ENCODE peak calls at places on chromosome 15, in six cellular contexts. B, F, S, D, U and T are unnamed samples.

GRCh38 chr15:33641069-33641468 is 327.2 kb upstream of the CHRM5 start:
- DNase-seq in F (no peak), S (no peak), D (no peak), B (no peak), U (no peak), T (no peak)

GRCh38 chr15:36590838-36591237 is 11.4 kb downstream of the CDIN1 start:
- DNase-seq in B (no peak), S (no peak), F (no peak), U (no peak), D (peak; percentile 79), T (no peak)

GRCh38 chr15:51861557-51862350 is 32.3 kb downstream of the TMOD3 start:
- DNase-seq in S (no peak), U (peak; percentile 67), F (no peak), B (no peak), D (no peak), T (no peak)

GRCh38 chr15:43412096-43412495 is 41.2 kb downstream of the TUBGCP4 start:
- DNase-seq in S (no peak), D (peak; percentile 7), B (no peak), F (no peak), U (no peak), T (no peak)

GRCh38 chr15:96177279-96177678 is 153.2 kb upstream of the NR2F2 start:
- DNase-seq in S (no peak), U (no peak), B (no peak), D (peak; percentile 3), F (no peak), T (no peak)

GRCh38 chr15:46343527-46343926 is 708.7 kb downstream of the SQOR start:
- DNase-seq in S (no peak), F (no peak), D (no peak), B (no peak), U (no peak), T (no peak)

GRCh38 chr15:31309893-31310606 is 16.6 kb upstream of the KLF13 start:
- DNase-seq in D (no peak), F (no peak), B (no peak), U (no peak), S (no peak), T (no peak)

GRCh38 chr15:83365370-83365938 is 81.0 kb upstream of the BNC1 start:
- DNase-seq in B (peak; percentile 48), S (no peak), D (peak; percentile 84), U (peak; percentile 8), F (peak; percentile 16), T (no peak)

GRCh38 chr15:44438402-44438801 is 11.0 kb downstream of the CTDSPL2 start:
- DNase-seq in D (no peak), F (no peak), U (no peak), S (no peak), B (no peak), T (no peak)

GRCh38 chr15:29522373-29523276 is 253.0 kb upstream of the NSMCE3 start:
- DNase-seq in S (no peak), U (no peak), D (no peak), F (no peak), B (peak; percentile 61), T (no peak)

GRCh38 chr15:31554261-31554660 is 227.6 kb downstream of the KLF13 start:
- DNase-seq in F (no peak), U (peak; percentile 80), B (no peak), S (no peak), D (peak; percentile 94), T (no peak)

GRCh38 chr15:62606376-62607164 is 436.0 kb upstream of the TPM1 start:
- DNase-seq in F (peak; percentile 58), D (peak; percentile 97), U (no peak), B (no peak), S (no peak), T (no peak)

GRCh38 chr15:77836901-77837648 is 204.4 kb upstream of the LINGO1 start:
- DNase-seq in F (no peak), D (no peak), B (no peak), S (no peak), U (no peak), T (no peak)

GRCh38 chr15:99343836-99344551 is 92.7 kb downstream of the LRRC28 start:
- DNase-seq in D (no peak), B (peak; percentile 48), U (peak; percentile 75), S (no peak), F (no peak), T (peak; percentile 74)

GRCh38 chr15:58065445-58066041 is at the start of gene ALDH1A2:
- DNase-seq in S (no peak), U (peak; percentile 72), B (peak; percentile 42), D (no peak), F (no peak), T (no peak)

GRCh38 chr15:53872410-53872809 is 105.8 kb upstream of the UNC13C start:
- DNase-seq in U (no peak), B (no peak), S (no peak), F (no peak), D (no peak), T (no peak)

GRCh38 chr15:52682776-52683175 is 3.6 kb upstream of the ATOSA start:
- DNase-seq in D (no peak), S (no peak), U (no peak), B (no peak), F (no peak), T (peak; percentile 79)

GRCh38 chr15:84766461-84767005 is 18.1 kb downstream of the ZNF592 start:
- DNase-seq in U (no peak), D (no peak), B (no peak), F (no peak), S (no peak), T (no peak)

DNA sequence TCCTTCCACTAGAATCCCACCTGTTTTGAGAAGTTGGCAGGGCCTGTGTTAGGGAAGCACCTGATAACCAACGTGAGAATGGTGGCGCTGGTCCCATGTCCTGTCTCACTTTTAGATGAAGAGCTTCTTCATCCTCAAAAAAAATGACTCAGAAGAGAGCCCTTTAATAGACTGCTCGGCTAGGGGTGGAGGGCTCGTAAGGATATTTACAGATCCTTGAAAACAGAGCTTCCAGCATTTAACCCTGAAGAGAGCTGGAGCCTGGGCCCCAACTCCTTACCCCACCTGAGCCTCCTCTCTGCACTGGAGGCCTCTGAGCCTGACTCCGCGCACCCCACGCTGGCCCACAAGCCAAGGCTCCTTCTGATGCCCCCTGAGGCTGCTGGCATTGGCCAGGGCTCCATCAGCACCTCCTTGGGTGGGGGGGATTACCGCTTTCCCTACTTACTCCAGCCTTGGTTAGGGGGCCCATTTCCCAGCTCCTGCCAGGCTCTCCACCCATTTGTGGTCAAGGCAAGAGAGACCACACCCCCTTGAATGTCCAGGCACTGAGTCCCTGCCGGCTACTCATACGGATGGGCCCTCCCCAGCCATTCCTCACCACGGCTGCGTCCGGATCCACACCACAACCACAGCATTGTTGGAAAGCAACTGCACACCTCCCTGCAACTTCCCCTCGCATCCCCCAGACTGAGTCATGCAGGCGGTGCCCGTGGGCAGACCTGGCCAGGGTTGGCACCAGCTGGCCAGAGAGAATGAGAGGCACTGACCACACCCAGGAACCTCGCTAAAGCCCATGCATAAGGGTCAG is 30.2 kb downstream of the LOXL1 start:
- DNase-seq in U (peak; percentile 77), D (peak; percentile 99), B (no peak), F (peak; percentile 79), S (no peak), T (no peak)
- H3K9ac ChIP-seq in U (no peak overlapping the region), D (peak overlapping the region; percentile 46), B (no peak overlapping the region), F (peak overlapping the region; percentile 26), S (no peak overlapping the region), T (no peak overlapping the region)

GRCh38 chr15:80072285-80072684 is 12.8 kb downstream of the ZFAND6 start:
- DNase-seq in B (peak; percentile 97), F (peak; percentile 87), D (peak; percentile 90), S (peak; percentile 91), U (peak; percentile 95), T (peak; percentile 93)
- H3K9ac ChIP-seq in B (peak overlapping the region; percentile 35), F (peak overlapping the region; percentile 58), D (peak overlapping the region; percentile 66), S (peak overlapping the region; percentile 77), U (peak overlapping the region; percentile 87), T (peak overlapping the region; percentile 61)

GRCh38 chr15:39859609-39860008 is 60.5 kb downstream of the GPR176 start:
- DNase-seq in U (no peak), S (no peak), B (no peak), F (no peak), D (no peak), T (no peak)

GRCh38 chr15:39860871-39861270 is 59.2 kb downstream of the GPR176 start:
- DNase-seq in U (no peak), B (no peak), D (no peak), S (no peak), F (no peak), T (no peak)

GRCh38 chr15:39856357-39856756 is 63.7 kb downstream of the GPR176 start:
- DNase-seq in B (no peak), U (no peak), F (no peak), S (no peak), D (no peak), T (no peak)

GRCh38 chr15:39857132-39857531 is 62.9 kb downstream of the GPR176 start:
- DNase-seq in F (no peak), U (peak; percentile 32), D (no peak), B (no peak), S (no peak), T (no peak)

GRCh38 chr15:39860200-39860599 is 59.9 kb downstream of the GPR176 start:
- DNase-seq in D (no peak), S (no peak), F (no peak), U (no peak), B (peak; percentile 44), T (no peak)
- H3K9ac ChIP-seq in D (no peak overlapping the region), S (no peak overlapping the region), F (no peak overlapping the region), U (no peak overlapping the region), B (no peak overlapping the region), T (no peak overlapping the region)

GRCh38 chr15:66747866-66748265 is 45.8 kb downstream of the SMAD6 start:
- DNase-seq in U (no peak), F (no peak), D (no peak), S (no peak), B (no peak), T (no peak)
- H3K9ac ChIP-seq in U (no peak overlapping the region), F (peak overlapping the region; percentile 34), D (peak overlapping the region; percentile 53), S (no peak overlapping the region), B (no peak overlapping the region), T (no peak overlapping the region)